ENCODE peak calls at places on chromosomes 16 and 17, in four cellular contexts. S is activated T-helper 1 cell treated with Interleukin-2 at 50 U/mL for 16 hours, Q is ascending aorta, N is NCI-H187 treated with DMSO at 0.1 percent for 48 hours. X is an unnamed sample.

GRCh38 chr16:82627811-82628339 is 1.1 kb downstream of the CDH13 start:
- DNase-seq in S (no peak), Q (no peak), N (no peak), X (no peak)

GRCh38 chr16:75928295-75928694 is 202.0 kb upstream of the CPHXL start:
- DNase-seq in S (no peak), Q (no peak), N (no peak), X (no peak)

GRCh38 chr17:751269-752001 is 629 bp downstream of the GEMIN4 start:
- DNase-seq in S (peak), Q (no peak), N (no peak), X (no peak)

GRCh38 chr16:19898924-19899604 is 14.4 kb upstream of the GPRC5B start:
- DNase-seq in S (no peak), Q (peak), N (no peak), X (no peak)

GRCh38 chr17:74686761-74687160 is 26.0 kb downstream of the CD300LF start:
- DNase-seq in S (no peak), Q (no peak), N (no peak), X (no peak)

GRCh38 chr17:21453144-21453982 is 77.2 kb downstream of the KCNJ12 start:
- DNase-seq in S (no peak), Q (no peak), N (no peak), X (no peak)

GRCh38 chr16:31141489-31142108 is 6.1 kb upstream of the PRSS8 start:
- DNase-seq in S (no peak), Q (peak), N (no peak), X (no peak)

GRCh38 chr17:1762233-1762905 is 509 bp downstream of the SERPINF1 start:
- DNase-seq in S (no peak), Q (no peak), N (no peak), X (no peak)

GRCh38 chr16:9500872-9501271 is 409.4 kb downstream of the HAPSTR1 start:
- DNase-seq in S (no peak), Q (no peak), N (no peak), X (no peak)

GRCh38 chr17:40290629-40291296 is 3.1 kb downstream of the CDC6 start:
- DNase-seq in S (no peak), Q (no peak), N (no peak), X (no peak)

GRCh38 chr16:78321611-78322010 is 222.2 kb downstream of the WWOX start:
- DNase-seq in S (no peak), Q (no peak), N (no peak), X (no peak)

GRCh38 chr16:31452631-31453106 is 6.6 kb upstream of the ARMC5 start:
- DNase-seq in S (no peak), Q (peak), N (no peak), X (no peak)

GRCh38 chr16:66714659-66715307 is 18.2 kb upstream of the CMTM4 start:
- DNase-seq in S (no peak), Q (no peak), N (no peak), X (no peak)

GRCh38 chr17:7466644-7467341 is 12.6 kb downstream of the ZBTB4 start:
- DNase-seq in S (no peak), Q (peak), N (no peak), X (no peak)

GRCh38 chr17:28371245-28372202 is at the start of gene SARM1:
- DNase-seq in S (peak), Q (peak), N (peak), X (no peak)

GRCh38 chr17:27993723-27994310 is 48.7 kb upstream of the NLK start:
- DNase-seq in S (no peak), Q (no peak), N (no peak), X (no peak)

GRCh38 chr16:50308237-50308965 is 42.0 kb downstream of the ADCY7 start:
- DNase-seq in S (no peak), Q (peak), N (no peak), X (no peak)

GRCh38 chr17:18368948-18369347 is 5.6 kb upstream of the SHMT1 start:
- DNase-seq in S (no peak), Q (no peak), N (no peak), X (no peak)

X was measured in GOT3.